ENCODE peak calls at places on chromosome 3, in nine cellular contexts. F is activated CD4-positive, alpha-beta memory T cell treated with anti-CD3 and anti-CD28 coated beads for 36 hours; P is astrocyte of the spinal cord; M is tibial artery; I is activated T-cell treated with anti-CD3 and anti-CD28 coated beads for 48 hours; U is HS-27A; S is neuronal stem cell; Z is GM10248; Q is RWPE1. J is an unnamed sample.

GRCh38 chr3:178382388-178383061 is 153.7 kb upstream of the KCNMB2 start:
- DNase-seq in F (no peak), P (peak; percentile 83), M (no peak), I (no peak), U (peak; percentile 83), S (no peak), Z (no peak), Q (no peak), J (no peak)

GRCh38 chr3:40310690-40311089 is 1.2 kb downstream of the EIF1B start:
- DNase-seq in F (no peak), P (peak; percentile 39), M (no peak), I (no peak), U (no peak), S (no peak), Z (no peak), Q (no peak), J (no peak)

GRCh38 chr3:109364088-109364487 is 26.7 kb upstream of the DPPA4 start:
- DNase-seq in F (no peak), P (no peak), M (no peak), I (no peak), U (no peak), S (no peak), Z (no peak), Q (no peak), J (no peak)

GRCh38 chr3:10725067-10725466 is 91.0 kb upstream of the SLC6A11 start:
- DNase-seq in F (no peak), P (no peak), M (no peak), I (no peak), U (no peak), S (no peak), Z (no peak), Q (no peak), J (no peak)

GRCh38 chr3:124059580-124059979 is 67.7 kb upstream of the ROPN1 start:
- DNase-seq in F (no peak), P (no peak), M (no peak), I (no peak), U (no peak), S (no peak), Z (no peak), Q (no peak), J (no peak)

GRCh38 chr3:168024537-168024941 is 71.2 kb downstream of the GOLIM4 start:
- DNase-seq in F (peak; percentile 24), P (peak; percentile 95), M (no peak), I (no peak), U (peak; percentile 49), S (no peak), Z (no peak), Q (no peak), J (no peak)

GRCh38 chr3:190131329-190131728 is 10.6 kb upstream of the P3H2 start:
- DNase-seq in F (no peak), P (peak; percentile 75), M (no peak), I (no peak), U (no peak), S (no peak), Z (no peak), Q (peak; percentile 65), J (no peak)

GRCh38 chr3:72907851-72908620 is 20.2 kb downstream of the GXYLT2 start:
- DNase-seq in F (no peak), P (peak; percentile 90), M (peak; percentile 91), I (no peak), U (no peak), S (no peak), Z (no peak), Q (no peak), J (peak; percentile 68)

GRCh38 chr3:71195492-71195891 is 388.0 kb downstream of the FOXP1 start:
- DNase-seq in F (no peak), P (peak; percentile 86), M (no peak), I (no peak), U (no peak), S (no peak), Z (no peak), Q (no peak), J (no peak)

GRCh38 chr3:12395349-12396012 is 88.8 kb upstream of the TSEN2 start:
- DNase-seq in F (peak; percentile 46), P (peak; percentile 24), M (no peak), I (peak; percentile 4), U (no peak), S (no peak), Z (peak; percentile 48), Q (no peak), J (no peak)

GRCh38 chr3:176120507-176120906 is 1076.8 kb downstream of the TBL1XR1 start:
- DNase-seq in F (no peak), P (no peak), M (no peak), I (no peak), U (no peak), S (no peak), Z (no peak), Q (no peak), J (no peak)

GRCh38 chr3:144433006-144433405 is 461.4 kb downstream of the DIPK2A start:
- DNase-seq in F (no peak), P (no peak), M (no peak), I (no peak), U (no peak), S (no peak), Z (no peak), Q (no peak), J (no peak)

GRCh38 chr3:106813742-106814141 is 563.5 kb upstream of the CCDC54 start:
- DNase-seq in F (no peak), P (no peak), M (no peak), I (no peak), U (no peak), S (no peak), Z (no peak), Q (no peak), J (no peak)

GRCh38 chr3:194574639-194575483 is 58.4 kb downstream of the TMEM44 start:
- DNase-seq in F (no peak), P (no peak), M (no peak), I (no peak), U (no peak), S (no peak), Z (no peak), Q (peak; percentile 46), J (no peak)